ENCODE peak calls at places on chromosomes 16 and 17, in five cellular contexts. G is heart left ventricle, A is IMR-90, F is upper lobe of left lung, Q is stomach. I is an unnamed sample. For H3K4me1, the result is how much of the 10 kb centered on the place peaks cover.

GRCh38 chr16:66617728-66618127 is 13.2 kb downstream of the CMTM3 start:
- DNase-seq in G (no peak), A (no peak), F (no peak), Q (no peak), I (no peak)

GRCh38 chr16:84677849-84678248 is 22.0 kb upstream of the USP10 start:
- DNase-seq in G (no peak), A (no peak), F (no peak), Q (no peak), I (no peak)

GRCh38 chr17:66398617-66399016 is 96.2 kb downstream of the PRKCA start:
- DNase-seq in G (no peak), A (no peak), F (no peak), Q (no peak), I (no peak)

GRCh38 chr17:65137076-65137935 is at the start of gene RGS9:
- DNase-seq in G (peak), A (peak), F (peak), Q (peak), I (peak)

GRCh38 chr17:46769531-46770438 is 48.7 kb downstream of the WNT3 start:
- DNase-seq in G (no peak), A (no peak), F (no peak), Q (peak), I (peak)

GRCh38 chr17:29855686-29856085 is 74.3 kb downstream of the SSH2 start:
- DNase-seq in G (no peak), A (peak), F (no peak), Q (no peak), I (no peak)

GRCh38 chr17:6323626-6324356 is 111.1 kb downstream of the AIPL1 start:
- DNase-seq in G (peak), A (no peak), F (no peak), Q (no peak), I (no peak)

GRCh38 chr16:636206-637080 is at the start of gene METTL26:
- DNase-seq in G (peak), A (peak), F (peak), Q (peak), I (peak)

GRCh38 chr16:88610080-88610479 is 28.3 kb upstream of the IL17C start:
- DNase-seq in G (no peak), A (no peak), F (no peak), Q (no peak), I (no peak)

GRCh38 chr16:21704733-21705132 is 41.0 kb downstream of the OTOA start:
- DNase-seq in G (no peak), A (no peak), F (no peak), Q (no peak), I (no peak)

GRCh38 chr17:5092139-5093010 is 14.1 kb downstream of the ZFP3 start:
- DNase-seq in G (no peak), A (no peak), F (no peak), Q (no peak), I (no peak)

GRCh38 chr16:84947022-84947421 is 64.3 kb downstream of the ZDHHC7 start:
- DNase-seq in G (no peak), A (no peak), F (peak), Q (no peak), I (no peak)

GRCh38 chr17:81036128-81036891 is 1.4 kb downstream of the BAIAP2 start:
- DNase-seq in G (no peak), A (no peak), F (no peak), Q (no peak), I (no peak)
- H3K4me1 ChIP-seq in G (half or more), A (under half), F (half or more), Q (half or more), I (half or more)

GRCh38 chr17:44384823-44385286 is 4.6 kb downstream of the ITGA2B start:
- DNase-seq in G (no peak), A (no peak), F (no peak), Q (no peak), I (no peak)

GRCh38 chr17:44386182-44386525 is 3.3 kb downstream of the ITGA2B start:
- DNase-seq in G (no peak), A (no peak), F (no peak), Q (no peak), I (no peak)

GRCh38 chr17:44384281-44384822 is 5.1 kb downstream of the ITGA2B start:
- DNase-seq in G (no peak), A (no peak), F (no peak), Q (no peak), I (no peak)

GRCh38 chr17:44383861-44384260 is 5.6 kb downstream of the ITGA2B start:
- DNase-seq in G (no peak), A (no peak), F (no peak), Q (no peak), I (no peak)

DNA sequence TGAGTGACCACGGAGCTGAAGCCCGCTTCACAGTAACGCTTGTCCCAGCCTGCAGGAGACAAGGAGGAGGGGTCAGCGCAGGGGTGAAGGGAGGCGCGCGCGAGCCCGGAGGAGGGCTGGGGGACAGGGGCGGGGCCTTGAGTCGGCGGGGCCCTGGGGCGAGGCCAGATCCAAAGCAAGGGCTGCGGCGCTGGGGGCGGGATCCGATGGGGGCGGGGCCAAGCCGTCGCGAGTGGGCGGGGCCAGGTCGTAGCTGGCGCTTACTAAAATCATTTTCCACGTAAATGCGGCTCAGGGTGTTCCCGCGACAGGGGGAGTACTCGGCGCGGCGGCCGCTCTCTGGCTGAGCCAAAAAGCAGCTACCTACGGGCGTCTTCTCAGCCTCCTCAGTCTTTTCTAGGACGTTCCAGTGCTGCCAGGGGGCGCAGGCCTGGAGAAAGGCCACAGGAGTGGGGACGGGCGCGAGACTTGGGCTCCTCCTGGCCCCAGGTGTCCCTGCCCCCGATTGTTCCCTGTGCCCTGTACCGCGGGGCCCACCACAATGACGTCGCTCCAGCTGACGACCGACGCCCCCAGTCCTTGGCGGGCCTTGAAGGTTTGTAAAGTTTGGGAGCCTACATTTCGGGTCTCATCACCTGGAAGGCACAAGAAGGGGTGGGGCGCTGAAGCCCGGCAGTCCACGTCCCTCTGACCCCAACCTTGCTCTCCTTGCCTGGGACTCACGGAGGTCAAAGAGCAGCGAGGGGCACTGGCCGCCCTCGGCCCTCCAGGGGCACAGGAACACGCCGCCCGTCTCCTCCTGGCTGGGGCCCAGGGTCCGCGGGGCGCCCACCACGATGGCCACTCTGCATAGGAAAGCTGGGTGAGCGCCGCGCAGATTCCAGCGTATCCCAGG is 3.9 kb downstream of the ITGA2B start:
- DNase-seq in G (peak), A (peak), F (peak), Q (peak), I (peak)
- TF ChIP-seq CTCF in G (no peak), A (no peak), F (no peak), Q (no peak), I (no peak)

DNA sequence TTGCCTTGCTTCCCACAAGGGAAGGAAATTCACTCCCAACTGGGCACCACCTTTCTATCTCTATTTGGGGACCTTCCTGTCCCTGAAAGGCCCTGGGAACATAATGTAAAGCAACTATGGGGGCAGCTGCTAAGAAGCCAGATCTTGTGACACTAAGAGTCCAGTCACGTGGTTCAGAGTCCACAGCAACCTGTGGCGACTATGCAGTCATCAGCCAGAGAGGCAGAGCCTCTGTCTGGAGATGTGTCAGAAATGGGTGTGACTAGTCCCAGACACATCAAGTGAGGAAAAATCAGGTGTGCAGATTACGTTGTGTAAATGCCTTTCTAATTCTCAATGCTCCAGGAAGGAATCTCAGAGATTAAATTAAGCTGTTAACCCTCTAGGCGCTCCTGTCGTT is 26.6 kb upstream of the SKAP1 start:
- DNase-seq in G (no peak), A (no peak), F (no peak), Q (no peak), I (no peak)
- H3K4me1 ChIP-seq in G (under half), A (under half), F (under half), Q (under half), I (under half)

GRCh38 chr17:45317113-45317820 is 447 bp upstream of the MAP3K14 start:
- DNase-seq in G (peak), A (peak), F (peak), Q (peak), I (peak)
- TF ChIP-seq CTCF in G (no peak), A (no peak), F (peak), Q (no peak), I (no peak)

DNA sequence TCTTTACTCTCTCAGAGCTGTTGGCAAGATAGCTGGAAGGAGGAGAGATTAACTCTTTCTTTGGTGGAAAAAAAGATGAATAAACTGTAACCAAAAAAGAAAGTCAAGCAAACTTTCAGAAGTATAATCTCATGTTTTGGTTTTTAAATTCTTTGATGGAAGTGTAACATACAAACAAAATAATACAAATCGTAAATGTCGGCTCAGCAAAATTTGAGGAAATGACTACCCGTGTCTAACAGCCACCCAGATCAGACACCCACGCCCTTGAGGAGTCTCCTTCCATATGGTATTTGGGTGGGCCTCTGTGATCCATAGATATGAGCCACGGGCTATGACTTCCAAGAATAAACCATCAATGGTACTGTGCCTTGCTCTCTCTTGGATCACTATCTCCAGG is 9.5 kb upstream of the CD300C start:
- DNase-seq in G (no peak), A (no peak), F (no peak), Q (no peak), I (no peak)
- H3K4me1 ChIP-seq in G (under half), A (under half), F (under half), Q (under half), I (under half)

GRCh38 chr16:4660454-4661007 is 32.8 kb upstream of the NUDT16L1 start:
- DNase-seq in G (peak), A (peak), F (peak), Q (peak), I (no peak)

GRCh38 chr16:4664538-4665418 is 28.6 kb upstream of the NUDT16L1 start:
- DNase-seq in G (no peak), A (no peak), F (peak), Q (peak), I (no peak)

GRCh38 chr16:4666537-4667202 is 26.7 kb upstream of the NUDT16L1 start:
- DNase-seq in G (no peak), A (no peak), F (no peak), Q (no peak), I (no peak)

GRCh38 chr16:4661661-4662060 is 31.7 kb upstream of the NUDT16L1 start:
- DNase-seq in G (no peak), A (no peak), F (peak), Q (peak), I (no peak)

DNA sequence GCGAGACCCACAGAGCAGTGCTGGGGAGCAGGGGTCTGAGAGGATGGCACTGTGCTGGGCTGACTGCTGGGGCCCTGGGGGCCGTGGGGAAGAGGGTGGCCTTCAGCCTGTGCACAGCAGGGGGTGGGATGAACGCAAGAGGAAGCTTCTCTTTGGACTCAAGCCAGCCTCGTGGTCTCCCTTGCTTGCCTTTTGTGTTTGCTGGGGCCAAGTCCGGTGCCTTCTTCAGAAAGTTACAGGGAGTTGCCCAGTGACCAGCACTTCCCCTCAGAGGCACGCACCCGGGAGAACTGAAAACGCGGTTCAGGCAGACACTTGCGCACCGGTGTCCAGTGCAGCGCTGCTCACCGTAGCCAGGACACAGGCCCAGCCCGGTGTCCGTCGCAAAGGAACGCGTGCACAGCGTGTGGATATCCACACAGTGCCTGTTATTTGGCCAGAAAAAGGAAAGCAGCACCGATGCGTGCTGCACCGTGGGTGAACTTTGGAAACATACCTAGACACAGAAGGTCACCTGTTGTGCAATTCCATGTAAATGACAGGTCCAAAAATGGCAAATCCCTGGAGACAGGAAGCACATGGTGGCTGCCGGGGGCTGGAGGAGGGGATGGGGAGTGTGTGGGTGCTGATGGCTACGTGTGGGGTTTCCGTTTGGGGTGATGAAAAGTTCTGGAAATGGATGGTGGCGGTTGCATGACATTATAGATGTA is 29.5 kb upstream of the NUDT16L1 start:
- DNase-seq in G (peak), A (no peak), F (peak), Q (peak), I (no peak)
- TF ChIP-seq CTCF in G (no peak), A (no peak), F (no peak), Q (no peak), I (no peak)